ENCODE peak calls at places on chromosomes 6 and 20, in four cellular contexts. P is GM23338, B is Peyer's patch, S is thyroid gland. K is an unnamed sample.
A peak's percentile ranks its signal among the peaks of the same experiment; 100 is the strongest.

GRCh38 chr6:71079707-71080106 is 122.8 kb upstream of the B3GAT2 start:
- DNase-seq in S (no peak), B (no peak), P (no peak), K (no peak)

GRCh38 chr6:108689279-108690161 is 128.8 kb downstream of the FOXO3 start:
- DNase-seq in B (no peak), P (no peak), S (peak; percentile 92), K (no peak)

GRCh38 chr6:2797564-2798014 is 32.4 kb downstream of the WRNIP1 start:
- DNase-seq in B (no peak), P (no peak), S (peak; percentile 58), K (no peak)

GRCh38 chr6:136921521-136921935 is 573 bp upstream of the SLC35D3 start:
- DNase-seq in B (peak; percentile 52), P (peak; percentile 49), S (no peak), K (no peak)

GRCh38 chr6:11632795-11633511 is 95.4 kb downstream of the TMEM170B start:
- DNase-seq in B (no peak), S (no peak), P (no peak), K (no peak)

GRCh38 chr6:109979033-109979921 is 1.2 kb downstream of the GPR6 start:
- DNase-seq in B (no peak), S (peak; percentile 7), P (peak; percentile 53), K (no peak)

GRCh38 chr6:138428943-138429616 is 25.1 kb downstream of the HEBP2 start:
- DNase-seq in S (no peak), B (no peak), P (peak; percentile 75), K (no peak)

GRCh38 chr20:61662946-61663460 is 402.7 kb downstream of the TAF4 start:
- DNase-seq in B (no peak), P (no peak), S (no peak), K (no peak)

GRCh38 chr6:21022343-21023107 is 488.3 kb downstream of the CDKAL1 start:
- DNase-seq in P (peak; percentile 43), S (peak; percentile 69), B (no peak), K (peak; percentile 75)

GRCh38 chr20:52192296-52193007 is 873 bp upstream of the ZFP64 start:
- DNase-seq in P (no peak), S (peak; percentile 27), B (no peak), K (no peak)

GRCh38 chr6:165178056-165178455 is 131.3 kb downstream of the C6orf118 start:
- DNase-seq in P (no peak), B (no peak), S (no peak), K (no peak)

GRCh38 chr6:170266061-170266825 is 24.6 kb downstream of the DLL1 start:
- DNase-seq in P (no peak), B (no peak), S (no peak), K (no peak)

GRCh38 chr6:131635384-131636340 is 1.4 kb upstream of the ENPP3 start:
- DNase-seq in P (no peak), B (no peak), S (peak; percentile 12), K (no peak)

GRCh38 chr6:169328112-169328801 is 74.6 kb upstream of the THBS2 start:
- DNase-seq in S (no peak), B (no peak), P (no peak), K (no peak)

GRCh38 chr6:4647414-4648365 is 128.5 kb upstream of the CDYL start:
- DNase-seq in S (peak; percentile 85), P (peak; percentile 91), B (peak; percentile 78), K (no peak)

GRCh38 chr6:162074641-162075040 is 652.9 kb downstream of the PRKN start:
- DNase-seq in P (no peak), S (no peak), B (no peak), K (no peak)

GRCh38 chr6:143745160-143746133 is 67.7 kb downstream of the PHACTR2 start:
- DNase-seq in P (peak; percentile 72), S (peak; percentile 90), B (no peak), K (no peak)

GRCh38 chr6:140346461-140346860 is 972.0 kb upstream of the CITED2 start:
- DNase-seq in S (no peak), B (no peak), P (no peak), K (no peak)

GRCh38 chr6:73028893-73029450 is 196.3 kb downstream of the KHDC1L start:
- DNase-seq in P (no peak), B (no peak), S (no peak), K (no peak)

GRCh38 chr6:140319209-140319608 is 944.8 kb upstream of the CITED2 start:
- DNase-seq in S (no peak), P (no peak), B (no peak), K (peak; percentile 10)

GRCh38 chr6:16698163-16698533 is 63.1 kb downstream of the ATXN1 start:
- DNase-seq in B (no peak), S (no peak), P (no peak), K (no peak)

GRCh38 chr6:150314230-150315188 is 54.3 kb upstream of the IYD start:
- DNase-seq in B (no peak), P (no peak), S (no peak), K (no peak)

GRCh38 chr6:17820055-17820454 is 113.3 kb upstream of the NUP153 start:
- DNase-seq in S (no peak), P (peak; percentile 39), B (no peak), K (no peak)

GRCh38 chr20:50625986-50626677 is 65.2 kb downstream of the RIPOR3 start:
- DNase-seq in B (no peak), P (peak; percentile 95), S (peak; percentile 24), K (no peak)

GRCh38 chr6:61558796-61559195 is 727.2 kb downstream of the KHDRBS2 start:
- DNase-seq in P (no peak), B (no peak), S (no peak), K (no peak)

GRCh38 chr20:17315491-17316231 is 88.8 kb downstream of the PCSK2 start:
- DNase-seq in S (peak; percentile 12), B (no peak), P (peak; percentile 24), K (no peak)

GRCh38 chr6:52574709-52575489 is 2.0 kb downstream of the TRAM2 start:
- DNase-seq in B (peak; percentile 71), P (no peak), S (no peak), K (peak; percentile 35)

GRCh38 chr6:11798096-11798495 is 19.5 kb upstream of the ADTRP start:
- DNase-seq in S (no peak), B (no peak), P (no peak), K (no peak)

GRCh38 chr6:73898599-73898998 is 202.6 kb downstream of the CD109 start:
- DNase-seq in P (peak; percentile 47), S (no peak), B (no peak), K (no peak)

GRCh38 chr6:158383057-158383456 is 70.8 kb downstream of the TULP4 start:
- DNase-seq in S (no peak), B (no peak), P (no peak), K (no peak)

GRCh38 chr6:148493374-148493773 is 150.7 kb downstream of the SASH1 start:
- DNase-seq in B (no peak), S (no peak), P (no peak), K (no peak)

GRCh38 chr6:161215193-161215592 is 58.7 kb downstream of the AGPAT4 start:
- DNase-seq in B (no peak), P (no peak), S (no peak), K (no peak)

GRCh38 chr20:37911838-37912273 is 8.9 kb downstream of the VSTM2L start:
- DNase-seq in B (no peak), S (no peak), P (peak; percentile 85), K (no peak)

GRCh38 chr6:3031857-3032256 is 32.2 kb downstream of the NQO2 start:
- DNase-seq in B (no peak), S (peak; percentile 61), P (no peak), K (no peak)

GRCh38 chr6:63689421-63689820 is 53.8 kb downstream of the PHF3 start:
- DNase-seq in S (no peak), P (no peak), B (no peak), K (no peak)

DNA sequence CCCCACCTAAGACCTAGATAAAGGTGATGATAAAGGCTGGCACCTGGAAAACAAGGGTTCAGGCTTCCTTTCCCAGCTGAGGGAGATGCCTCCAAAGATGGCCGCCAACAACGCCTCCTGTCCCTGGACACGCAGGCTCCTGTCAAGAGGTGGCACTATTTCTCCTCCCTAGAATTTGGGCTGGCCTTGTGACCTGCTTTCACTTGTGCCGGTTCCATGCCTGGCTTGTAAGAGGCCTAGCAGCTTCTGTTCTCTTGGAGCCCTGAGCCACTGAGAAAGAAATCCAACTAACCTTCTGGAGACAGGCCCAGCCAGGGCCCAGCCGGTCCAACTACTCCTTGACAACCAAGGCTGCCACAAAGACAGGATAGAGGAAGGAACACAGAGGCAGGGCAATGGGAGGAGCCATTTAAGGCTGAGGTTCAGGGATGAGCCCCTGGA is 60.2 kb upstream of the RALY start:
- DNase-seq in B (peak; percentile 55), P (peak; percentile 93), S (peak; percentile 82), K (peak; percentile 37)
- TF ChIP-seq CTCF in B (no peak), P (peak; percentile 71), S (peak; percentile 77), K (peak; percentile 63)

DNA sequence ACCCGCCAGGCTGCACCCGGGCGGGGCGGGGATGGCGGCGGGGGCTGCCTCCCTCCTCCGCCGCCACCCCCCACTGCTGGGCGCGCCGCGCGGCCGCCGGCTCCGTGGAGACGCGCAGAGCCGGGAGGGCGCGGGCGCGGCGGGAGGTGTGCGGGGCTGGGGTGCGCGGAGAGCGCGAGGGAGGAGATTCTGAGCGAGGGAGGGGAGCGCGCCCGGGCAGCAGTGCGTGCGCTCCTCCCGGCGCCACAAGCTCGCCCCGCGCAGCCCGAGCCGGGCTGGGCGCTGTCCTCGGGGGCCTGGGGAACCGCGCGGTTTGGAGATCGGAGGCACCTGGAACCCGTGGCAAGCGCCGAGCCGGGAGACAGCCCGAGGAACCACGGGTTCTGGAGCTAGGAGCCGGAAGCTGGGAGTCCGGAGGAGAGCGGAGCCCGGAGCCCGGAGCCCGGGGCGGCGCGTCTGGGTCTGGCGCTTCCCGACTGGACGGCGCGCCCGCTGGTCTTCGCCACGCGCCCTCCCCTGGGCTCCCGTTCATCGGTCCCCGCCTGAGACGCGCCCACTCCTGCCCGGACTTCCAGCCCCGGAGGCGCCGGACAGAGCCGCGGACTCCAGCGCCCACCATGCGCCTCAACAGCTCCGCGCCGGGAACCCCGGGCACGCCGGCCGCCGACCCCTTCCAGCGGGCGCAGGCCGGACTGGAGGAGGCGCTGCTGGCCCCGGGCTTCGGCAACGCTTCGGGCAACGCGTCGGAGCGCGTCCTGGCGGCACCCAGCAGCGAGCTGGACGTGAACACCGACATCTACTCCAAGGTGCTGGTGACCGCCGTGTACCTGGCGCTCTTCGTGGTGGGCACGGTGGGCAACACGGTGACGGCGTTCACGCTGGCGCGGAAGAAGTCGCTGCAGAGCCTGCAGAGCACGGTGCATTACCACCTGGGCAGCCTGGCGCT is at the start of gene NTSR1:
- DNase-seq in S (no peak), P (peak; percentile 73), B (no peak), K (no peak)
- H3K4me3 ChIP-seq in S (no peak within 1 kb of the TSS), P (peak within 1 kb of the TSS; percentile 62), B (peak within 1 kb of the TSS; percentile 14), K (no peak within 1 kb of the TSS)

DNA sequence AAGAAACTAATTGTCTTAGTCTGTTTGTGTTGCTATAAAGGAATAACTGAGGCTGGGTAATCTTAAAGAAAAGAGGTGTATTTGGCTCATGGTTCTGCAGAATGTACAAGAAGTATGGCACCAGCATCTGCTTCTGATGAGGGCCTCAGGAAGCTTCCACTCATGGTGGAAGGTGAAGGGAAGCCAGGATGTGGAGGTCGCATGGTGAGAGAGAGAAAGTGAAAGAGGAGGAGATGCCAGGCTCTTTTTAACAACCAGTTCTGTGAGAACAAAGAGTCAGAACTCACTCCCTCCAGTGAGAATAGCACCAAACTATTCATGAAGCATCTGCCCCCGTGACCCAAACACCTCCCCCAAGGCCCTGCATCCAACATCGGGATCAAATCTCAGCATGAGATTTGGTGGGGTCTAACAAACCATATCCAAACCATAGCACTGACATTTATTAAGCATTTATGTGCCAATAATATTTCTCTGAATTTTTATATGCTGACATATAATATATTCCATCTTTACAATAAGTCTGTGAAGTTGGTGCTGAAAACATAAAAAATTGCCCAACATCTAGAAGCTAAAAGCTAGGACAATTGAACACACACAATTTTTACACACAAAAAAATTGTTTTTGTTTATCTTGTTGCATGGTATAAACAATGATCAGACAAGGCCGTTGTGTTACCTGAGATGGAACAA is 29.2 kb upstream of the BTN3A2 start:
- DNase-seq in S (no peak), P (no peak), B (no peak), K (no peak)
- TF ChIP-seq CTCF in S (no peak), P (no peak), B (no peak), K (no peak)

GRCh38 chr20:22567944-22568871 is 16.2 kb downstream of the FOXA2 start:
- DNase-seq in B (no peak), P (peak; percentile 72), S (no peak), K (no peak)
- H3K4me3 ChIP-seq in B (peak overlapping the region; percentile 34), P (peak overlapping the region; percentile 49), S (no peak overlapping the region), K (no peak overlapping the region)